ENCODE peak calls at places on chromosome 15, in five cellular contexts. R is PC-9, Y is H9, Q is MM.1S, X is pancreas. W is an unnamed sample.

GRCh38 chr15:82146558-82146957 is 100.7 kb upstream of the MEX3B start:
- DNase-seq in X (no peak), Y (no peak), R (no peak), Q (no peak), W (no peak)

GRCh38 chr15:44015555-44015954 is 179.5 kb downstream of the FRMD5 start:
- DNase-seq in Y (no peak), R (no peak), X (no peak), Q (no peak), W (no peak)

GRCh38 chr15:85722789-85723188 is 71.9 kb downstream of the KLHL25 start:
- DNase-seq in R (no peak), Y (no peak), X (no peak), Q (no peak), W (no peak)

GRCh38 chr15:83567318-83567717 is 86.6 kb upstream of the ADAMTSL3 start:
- DNase-seq in X (no peak), Q (no peak), Y (no peak), R (no peak), W (no peak)

GRCh38 chr15:49145651-49146609 is 9.5 kb downstream of the COPS2 start:
- DNase-seq in Q (peak; percentile 53), X (peak; percentile 23), Y (no peak), R (peak; percentile 9), W (peak; percentile 26)

GRCh38 chr15:85116066-85116465 is 134.4 kb downstream of the PDE8A start:
- DNase-seq in X (no peak), R (peak; percentile 71), Q (no peak), Y (no peak), W (no peak)

GRCh38 chr15:98787190-98787589 is 138.9 kb downstream of the IGF1R start:
- DNase-seq in Q (no peak), Y (no peak), R (no peak), X (no peak), W (no peak)

GRCh38 chr15:77654975-77655374 is 22.3 kb upstream of the LINGO1 start:
- DNase-seq in X (no peak), Q (no peak), Y (peak; percentile 76), R (no peak), W (no peak)

GRCh38 chr15:66780172-66780972 is 78.3 kb downstream of the SMAD6 start:
- DNase-seq in Y (no peak), X (no peak), R (no peak), Q (no peak), W (no peak)

GRCh38 chr15:89971592-89971997 is 29.5 kb upstream of the ZNF710 start:
- DNase-seq in R (peak; percentile 57), Y (peak; percentile 91), X (peak; percentile 77), Q (peak; percentile 85), W (peak; percentile 23)

GRCh38 chr15:95227235-95227634 is 995.9 kb downstream of the MCTP2 start:
- DNase-seq in R (no peak), X (no peak), Y (no peak), Q (no peak), W (no peak)

GRCh38 chr15:82093774-82094211 is 48.0 kb upstream of the MEX3B start:
- DNase-seq in Q (no peak), R (no peak), Y (no peak), X (no peak), W (no peak)

GRCh38 chr15:60408438-60409105 is 10.8 kb upstream of the ANXA2 start:
- DNase-seq in Y (no peak), Q (peak; percentile 35), X (no peak), R (no peak), W (no peak)

GRCh38 chr15:28919679-28920655 is 34.2 kb downstream of the APBA2 start:
- DNase-seq in Y (no peak), R (no peak), X (no peak), Q (no peak), W (no peak)

GRCh38 chr15:44308415-44308814 is 19.9 kb downstream of the GOLM2 start:
- DNase-seq in R (no peak), X (no peak), Y (no peak), Q (peak; percentile 88), W (no peak)

GRCh38 chr15:95345867-95346266 is 984.6 kb upstream of the NR2F2 start:
- DNase-seq in R (no peak), Y (no peak), Q (no peak), X (no peak), W (no peak)

GRCh38 chr15:73927003-73927475 is 777 bp downstream of the LOXL1 start:
- DNase-seq in Y (peak; percentile 67), X (peak; percentile 74), Q (no peak), R (peak; percentile 73), W (peak; percentile 56)

GRCh38 chr15:69997701-69998273 is 99.9 kb downstream of the TLE3 start:
- DNase-seq in R (peak; percentile 94), X (peak; percentile 57), Y (no peak), Q (no peak), W (peak; percentile 21)

GRCh38 chr15:70486451-70487379 is 276.6 kb downstream of the UACA start:
- DNase-seq in R (peak; percentile 51), X (no peak), Q (no peak), Y (no peak), W (no peak)

GRCh38 chr15:57213783-57214366 is 162.4 kb upstream of the CGNL1 start:
- DNase-seq in Q (peak; percentile 33), R (no peak), Y (no peak), X (no peak), W (peak; percentile 9)

GRCh38 chr15:22933641-22934061 is 46.5 kb downstream of the CYFIP1 start:
- DNase-seq in R (no peak), Q (no peak), X (no peak), Y (no peak), W (no peak)

GRCh38 chr15:80732148-80732547 is 37.0 kb downstream of the ABHD17C start:
- DNase-seq in R (no peak), Q (no peak), X (no peak), Y (no peak), W (no peak)

GRCh38 chr15:52682776-52683175 is 3.6 kb upstream of the ATOSA start:
- DNase-seq in X (no peak), Y (no peak), Q (peak; percentile 44), R (no peak), W (no peak)

GRCh38 chr15:31489281-31489680 is 162.6 kb downstream of the KLF13 start:
- DNase-seq in Q (no peak), R (no peak), Y (peak; percentile 15), X (no peak), W (no peak)

GRCh38 chr15:89685995-89686394 is 4.6 kb downstream of the PEX11A start:
- DNase-seq in Q (no peak), X (no peak), R (no peak), Y (no peak), W (no peak)

GRCh38 chr15:73865904-73866303 is 7.5 kb upstream of the TBC1D21 start:
- DNase-seq in R (no peak), X (no peak), Q (no peak), Y (peak; percentile 19), W (no peak)

GRCh38 chr15:91928676-91929075 is 75.2 kb downstream of the SLCO3A1 start:
- DNase-seq in Q (no peak), R (no peak), X (no peak), Y (no peak), W (no peak)

GRCh38 chr15:92949604-92950249 is 49.6 kb downstream of the CHD2 start:
- DNase-seq in Y (peak; percentile 47), Q (no peak), R (no peak), X (no peak), W (no peak)

GRCh38 chr15:96428742-96429141 is 98.2 kb downstream of the NR2F2 start:
- DNase-seq in Q (no peak), R (peak; percentile 6), X (no peak), Y (no peak), W (no peak)

GRCh38 chr15:76636059-76636458 is 269.1 kb downstream of the SCAPER start:
- DNase-seq in Y (no peak), X (no peak), Q (no peak), R (no peak), W (no peak)

GRCh38 chr15:59281699-59282098 is 75.1 kb downstream of the LDHAL6B start:
- DNase-seq in R (no peak), Q (no peak), Y (no peak), X (no peak), W (no peak)

GRCh38 chr15:59280855-59281254 is 74.2 kb downstream of the LDHAL6B start:
- DNase-seq in X (no peak), Y (no peak), R (no peak), Q (no peak), W (no peak)

GRCh38 chr15:59276225-59277178 is 69.9 kb downstream of the LDHAL6B start:
- DNase-seq in R (peak; percentile 82), Y (no peak), X (no peak), Q (no peak), W (no peak)

GRCh38 chr15:59279023-59279422 is 72.4 kb downstream of the LDHAL6B start:
- DNase-seq in R (no peak), Q (no peak), Y (no peak), X (no peak), W (no peak)

GRCh38 chr15:59278120-59278519 is 71.5 kb downstream of the LDHAL6B start:
- DNase-seq in R (no peak), Q (no peak), X (no peak), Y (no peak), W (no peak)
- H3K27ac ChIP-seq in R (peak overlapping the region; percentile 98), Q (no peak overlapping the region), X (no peak overlapping the region), Y (no peak overlapping the region), W (no peak overlapping the region)

DNA sequence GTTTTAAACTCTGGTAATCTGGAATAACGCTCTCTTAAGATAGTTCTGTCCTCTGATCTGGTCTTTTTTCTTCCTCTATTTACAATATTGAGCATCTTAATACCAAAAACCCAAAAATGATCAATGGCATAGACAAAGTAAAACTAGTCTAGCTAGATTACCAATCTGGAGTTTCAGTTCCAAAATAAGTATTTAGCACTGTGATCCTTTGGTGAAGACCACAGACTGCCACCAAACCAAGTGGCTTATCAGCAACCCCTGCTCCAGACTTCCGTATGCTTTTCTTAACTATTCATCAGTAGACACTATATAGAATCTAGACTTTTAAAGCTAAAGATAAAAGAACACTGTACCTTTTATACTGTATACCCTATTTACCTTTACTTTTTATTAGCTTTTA is 35.5 kb upstream of the MAN2C1 start:
- DNase-seq in Y (no peak), X (no peak), Q (no peak), R (no peak), W (no peak)
- H3K4me1 ChIP-seq in Y (no peaks in the 10 kb centered on the region), X (no peaks in the 10 kb centered on the region), Q (no peaks in the 10 kb centered on the region), R (no peaks in the 10 kb centered on the region), W (no peaks in the 10 kb centered on the region)

GRCh38 chr15:46166750-46167149 is 531.9 kb downstream of the SQOR start:
- DNase-seq in Q (no peak), R (no peak), X (no peak), Y (no peak), W (no peak)

GRCh38 chr15:46174122-46174521 is 539.3 kb downstream of the SQOR start:
- DNase-seq in Y (no peak), Q (no peak), X (no peak), R (no peak), W (no peak)

GRCh38 chr15:46170326-46170725 is 535.5 kb downstream of the SQOR start:
- DNase-seq in R (no peak), Y (no peak), X (no peak), Q (no peak), W (no peak)
- H3K9me3 ChIP-seq in R (no peaks in the 10 kb centered on the region), Y (peaks cover 11% of the 10 kb centered on the region), X (no peaks in the 10 kb centered on the region), Q (no peaks in the 10 kb centered on the region), W (no peaks in the 10 kb centered on the region)

GRCh38 chr15:41577863-41578735 is 19.1 kb downstream of the TYRO3 start:
- DNase-seq in X (no peak), Q (no peak), Y (no peak), R (no peak), W (no peak)
- H3K27ac ChIP-seq in X (no peak overlapping the region), Q (no peak overlapping the region), Y (no peak overlapping the region), R (no peak overlapping the region), W (no peak overlapping the region)

W was measured in heart right ventricle.